ENCODE peak calls at places on chromosome 2, in eight cellular contexts. R is PC-9, C is RWPE2, K is cardiac muscle cell, Q is psoas muscle, T is sigmoid colon, D is neural progenitor cell, B is tibial artery. E is an unnamed sample. For H3K36me3, the result is how much of the 10 kb centered on the place peaks cover.

GRCh38 chr2:23925702-23926288 is 1.1 kb downstream of the ATAD2B start:
- DNase-seq in R (peak), C (no peak), K (peak), Q (peak), T (peak), D (no peak), B (peak), E (peak)

GRCh38 chr2:18132697-18133096 is 254.2 kb downstream of the KCNS3 start:
- DNase-seq in R (no peak), C (no peak), K (peak), Q (no peak), T (no peak), D (no peak), B (no peak), E (peak)

GRCh38 chr2:63497561-63497960 is 90.7 kb downstream of the WDPCP start:
- DNase-seq in R (no peak), C (no peak), K (no peak), Q (no peak), T (no peak), D (no peak), B (no peak), E (peak)

GRCh38 chr2:56522605-56523089 is 338.9 kb downstream of the CCDC85A start:
- DNase-seq in R (peak), C (no peak), K (peak), Q (peak), T (no peak), D (no peak), B (no peak), E (peak)

GRCh38 chr2:127347734-127348392 is 39.9 kb downstream of the MAP3K2 start:
- DNase-seq in R (no peak), C (no peak), K (no peak), Q (no peak), T (no peak), D (no peak), B (no peak), E (no peak)

GRCh38 chr2:241542278-241542605 is 16.3 kb upstream of the BOK start:
- DNase-seq in R (no peak), C (no peak), K (no peak), Q (no peak), T (no peak), D (no peak), B (no peak), E (no peak)

GRCh38 chr2:218927411-218927810 is 32.1 kb upstream of the CDK5R2 start:
- DNase-seq in R (no peak), C (no peak), K (no peak), Q (no peak), T (no peak), D (no peak), B (no peak), E (no peak)

GRCh38 chr2:159797468-159798375 is at the start of gene CD302:
- DNase-seq in R (peak), C (peak), K (peak), Q (peak), T (peak), D (peak), B (peak), E (no peak)

GRCh38 chr2:44935854-44936185 is 5.7 kb upstream of the SIX3 start:
- DNase-seq in R (no peak), C (no peak), K (no peak), Q (no peak), T (no peak), D (no peak), B (peak), E (no peak)

GRCh38 chr2:128427356-128427755 is 108.7 kb upstream of the HS6ST1 start:
- DNase-seq in R (no peak), C (no peak), K (no peak), Q (no peak), T (peak), D (no peak), B (peak), E (no peak)

GRCh38 chr2:40148344-40148743 is 303.5 kb downstream of the SLC8A1 start:
- DNase-seq in R (no peak), C (no peak), K (no peak), Q (no peak), T (no peak), D (no peak), B (no peak), E (no peak)

GRCh38 chr2:234914371-234915154 is 37.3 kb upstream of the SH3BP4 start:
- DNase-seq in R (no peak), C (no peak), K (no peak), Q (no peak), T (no peak), D (no peak), B (no peak), E (no peak)

GRCh38 chr2:42025151-42025582 is 22.7 kb upstream of the PKDCC start:
- DNase-seq in R (peak), C (no peak), K (peak), Q (peak), T (no peak), D (no peak), B (peak), E (no peak)

GRCh38 chr2:38622210-38622609 is 19.5 kb upstream of the HNRNPLL start:
- DNase-seq in R (no peak), C (no peak), K (peak), Q (no peak), T (no peak), D (no peak), B (no peak), E (no peak)

GRCh38 chr2:152730591-152731333 is 12.3 kb downstream of the ARL6IP6 start:
- DNase-seq in R (peak), C (no peak), K (peak), Q (no peak), T (no peak), D (no peak), B (no peak), E (peak)

GRCh38 chr2:239669181-239669898 is 268.5 kb upstream of the HDAC4 start:
- DNase-seq in R (no peak), C (no peak), K (no peak), Q (no peak), T (no peak), D (no peak), B (peak), E (no peak)

GRCh38 chr2:160051374-160051800 is 11.0 kb downstream of the PLA2R1 start:
- DNase-seq in R (no peak), C (no peak), K (no peak), Q (no peak), T (no peak), D (no peak), B (no peak), E (no peak)

GRCh38 chr2:74991977-74992376 is 33.5 kb downstream of the POLE4 start:
- DNase-seq in R (peak), C (no peak), K (peak), Q (no peak), T (no peak), D (no peak), B (no peak), E (peak)

GRCh38 chr2:132420776-132421175 is 4.2 kb downstream of the GPR39 start:
- DNase-seq in R (no peak), C (no peak), K (no peak), Q (no peak), T (no peak), D (no peak), B (no peak), E (no peak)

GRCh38 chr2:98126061-98126460 is 39.1 kb downstream of the VWA3B start:
- DNase-seq in R (no peak), C (no peak), K (peak), Q (no peak), T (no peak), D (no peak), B (no peak), E (no peak)

GRCh38 chr2:96099861-96100798 is 16.2 kb downstream of the ADRA2B start:
- DNase-seq in R (no peak), C (peak), K (no peak), Q (no peak), T (peak), D (no peak), B (peak), E (peak)

GRCh38 chr2:217331577-217332139 is 471.8 kb upstream of the TNP1 start:
- DNase-seq in R (peak), C (no peak), K (peak), Q (no peak), T (no peak), D (no peak), B (no peak), E (peak)

GRCh38 chr2:239114616-239115265 is 266.9 kb downstream of the TWIST2 start:
- DNase-seq in R (no peak), C (no peak), K (peak), Q (no peak), T (no peak), D (no peak), B (no peak), E (no peak)

GRCh38 chr2:239113164-239113563 is 265.3 kb downstream of the TWIST2 start:
- DNase-seq in R (no peak), C (no peak), K (peak), Q (no peak), T (peak), D (no peak), B (no peak), E (no peak)

GRCh38 chr2:191012845-191013616 is 940 bp downstream of the STAT1 start:
- DNase-seq in R (no peak), C (no peak), K (peak), Q (no peak), T (no peak), D (no peak), B (no peak), E (peak)

GRCh38 chr2:69214898-69215297 is 172.1 kb downstream of the GFPT1 start:
- DNase-seq in R (no peak), C (no peak), K (peak), Q (no peak), T (no peak), D (no peak), B (no peak), E (peak)

GRCh38 chr2:125870746-125871145 is 785.2 kb upstream of the GYPC start:
- DNase-seq in R (no peak), C (no peak), K (no peak), Q (no peak), T (no peak), D (no peak), B (no peak), E (no peak)

GRCh38 chr2:26168785-26169184 is 4.1 kb upstream of the GAREM2 start:
- DNase-seq in R (no peak), C (no peak), K (no peak), Q (no peak), T (peak), D (no peak), B (peak), E (no peak)

GRCh38 chr2:145769053-145769716 is 1249.3 kb upstream of the ZEB2 start:
- DNase-seq in R (no peak), C (no peak), K (no peak), Q (no peak), T (no peak), D (no peak), B (no peak), E (no peak)

GRCh38 chr2:174009488-174010223 is 44.5 kb upstream of the SP3 start:
- DNase-seq in R (no peak), C (no peak), K (no peak), Q (no peak), T (no peak), D (no peak), B (no peak), E (peak)

GRCh38 chr2:203893386-203893785 is 25.8 kb downstream of the CTLA4 start:
- DNase-seq in R (no peak), C (no peak), K (peak), Q (peak), T (peak), D (no peak), B (no peak), E (no peak)

GRCh38 chr2:37855283-37856041 is 69.6 kb upstream of the RMDN2 start:
- DNase-seq in R (no peak), C (no peak), K (peak), Q (peak), T (peak), D (no peak), B (peak), E (no peak)

GRCh38 chr2:20141806-20142205 is 83.1 kb downstream of the SDC1 start:
- DNase-seq in R (no peak), C (peak), K (no peak), Q (no peak), T (no peak), D (no peak), B (no peak), E (no peak)

GRCh38 chr2:104871566-104872033 is 17.7 kb downstream of the POU3F3 start:
- DNase-seq in R (no peak), C (no peak), K (no peak), Q (no peak), T (no peak), D (no peak), B (no peak), E (no peak)

GRCh38 chr2:234348081-234348480 is 148.8 kb downstream of the ARL4C start:
- DNase-seq in R (no peak), C (no peak), K (no peak), Q (no peak), T (no peak), D (no peak), B (no peak), E (no peak)

GRCh38 chr2:157281316-157281715 is 23.8 kb downstream of the GALNT5 start:
- DNase-seq in R (no peak), C (no peak), K (no peak), Q (no peak), T (no peak), D (no peak), B (no peak), E (no peak)
- TF ChIP-seq CTCF in R (no peak), C (no peak), K (no peak), Q (no peak), T (no peak), D (no peak), B (no peak), E (no peak)

GRCh38 chr2:10319892-10320574 is 17.3 kb downstream of the HPCAL1 start:
- DNase-seq in R (no peak), C (no peak), K (no peak), Q (no peak), T (no peak), D (no peak), B (peak), E (no peak)
- H3K36me3 ChIP-seq in R (under half), C (under half), K (under half), Q (under half), T (under half), D (under half), B (under half), E (under half)

GRCh38 chr2:5846881-5847280 is 154.7 kb downstream of the SOX11 start:
- DNase-seq in R (no peak), C (no peak), K (no peak), Q (no peak), T (no peak), D (no peak), B (no peak), E (no peak)
- H3K4me3 ChIP-seq in R (no peak), C (no peak), K (no peak), Q (no peak), T (no peak), D (no peak), B (no peak), E (no peak)

DNA sequence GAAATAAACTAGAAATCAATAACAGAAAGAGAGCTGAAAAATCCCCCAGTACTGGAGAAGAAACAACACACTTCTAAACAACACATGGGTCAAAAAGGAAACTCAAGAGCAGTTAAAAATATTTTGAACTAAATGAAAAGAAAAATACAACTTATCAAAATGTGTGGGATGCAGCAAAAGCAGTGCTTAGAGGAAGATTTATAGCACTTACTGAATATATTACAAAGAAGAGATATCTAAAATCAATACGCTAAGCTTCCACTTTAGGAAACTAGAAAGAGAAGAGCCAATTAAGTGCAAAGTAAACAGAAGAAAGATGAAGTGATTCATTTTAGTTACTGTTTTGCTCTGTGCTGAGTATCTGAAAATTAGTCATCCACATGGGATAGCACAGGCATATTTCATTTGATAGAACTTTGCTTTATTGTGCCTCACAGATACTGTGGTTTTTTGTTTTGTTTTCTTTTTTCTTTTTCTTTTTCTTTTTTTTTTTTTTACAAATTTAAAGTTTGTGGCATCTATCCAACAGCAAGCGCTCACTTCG is 17.0 kb downstream of the TGFA start:
- DNase-seq in R (no peak), C (no peak), K (no peak), Q (no peak), T (no peak), D (no peak), B (no peak), E (peak)
- TF ChIP-seq CTCF in R (no peak), C (no peak), K (no peak), Q (no peak), T (no peak), D (no peak), B (no peak), E (no peak)

GRCh38 chr2:129457277-129457818 is 522.1 kb upstream of the RAB6C start:
- DNase-seq in R (no peak), C (no peak), K (no peak), Q (no peak), T (no peak), D (no peak), B (no peak), E (no peak)
- H3K36me3 ChIP-seq in R (under half), C (under half), K (under half), Q (under half), T (under half), D (under half), B (under half), E (under half)